ENCODE peak calls at places on chromosomes 6 and 20, in five cellular contexts. M is A549, Z is cardiac fibroblast, F is thoracic aorta, B is hepatocyte. W is an unnamed sample.

GRCh38 chr20:12252793-12253192 is 335.1 kb downstream of the BTBD3 start:
- DNase-seq in B (no peak), Z (no peak), F (no peak), M (no peak), W (peak)

GRCh38 chr6:138944412-138944811 is 43.6 kb downstream of the REPS1 start:
- DNase-seq in M (peak), B (no peak), F (no peak), Z (peak), W (peak)

GRCh38 chr20:33945391-33946079 is 48.2 kb upstream of the RALY start:
- DNase-seq in B (no peak), Z (peak), M (no peak), F (no peak), W (no peak)

GRCh38 chr20:10667077-10667401 is 6.8 kb downstream of the JAG1 start:
- DNase-seq in B (no peak), F (no peak), M (no peak), Z (peak), W (no peak)

GRCh38 chr6:134352786-134353480 is 35.0 kb upstream of the SGK1 start:
- DNase-seq in Z (peak), B (no peak), F (no peak), M (no peak), W (peak)

GRCh38 chr6:42921801-42922200 is 5.9 kb downstream of the PTCRA start:
- DNase-seq in F (no peak), M (no peak), B (no peak), Z (no peak), W (no peak)

GRCh38 chr6:12717356-12717755 is 789 bp downstream of the PHACTR1 start:
- DNase-seq in M (peak), F (no peak), B (no peak), Z (no peak), W (no peak)

GRCh38 chr20:20198011-20198410 is 145.7 kb downstream of the CFAP61 start:
- DNase-seq in F (no peak), B (no peak), Z (no peak), M (no peak), W (no peak)

GRCh38 chr6:34189806-34190503 is 44.1 kb upstream of the GRM4 start:
- DNase-seq in M (no peak), B (no peak), F (no peak), Z (no peak), W (no peak)

GRCh38 chr20:47725248-47725973 is 59.9 kb downstream of the SULF2 start:
- DNase-seq in B (peak), F (peak), Z (peak), M (peak), W (peak)

GRCh38 chr6:133590814-133591213 is 298.1 kb upstream of the TCF21 start:
- DNase-seq in M (no peak), F (no peak), B (no peak), Z (peak), W (no peak)

GRCh38 chr6:141682391-141682790 is 450.3 kb upstream of the GJE1 start:
- DNase-seq in M (no peak), F (no peak), Z (no peak), B (no peak), W (no peak)

GRCh38 chr6:141675957-141676356 is 456.8 kb upstream of the GJE1 start:
- DNase-seq in M (no peak), Z (peak), B (no peak), F (no peak), W (no peak)

GRCh38 chr6:141677598-141678211 is 455.0 kb upstream of the GJE1 start:
- DNase-seq in Z (peak), F (no peak), M (no peak), B (peak), W (no peak)
- TF ChIP-seq CTCF in Z (peak), F (peak), M (peak), B (peak), W (peak)

GRCh38 chr6:157570104-157570503 is 189.1 kb downstream of the ZDHHC14 start:
- DNase-seq in M (no peak), F (no peak), Z (no peak), B (no peak), W (no peak)

GRCh38 chr6:157570752-157571151 is 189.8 kb downstream of the ZDHHC14 start:
- DNase-seq in B (no peak), F (no peak), Z (no peak), M (no peak), W (no peak)

GRCh38 chr6:157571269-157571668 is 190.3 kb downstream of the ZDHHC14 start:
- DNase-seq in Z (no peak), M (no peak), B (no peak), F (no peak), W (no peak)

GRCh38 chr6:157568702-157569101 is 187.7 kb downstream of the ZDHHC14 start:
- DNase-seq in Z (no peak), F (no peak), B (no peak), M (no peak), W (no peak)

DNA sequence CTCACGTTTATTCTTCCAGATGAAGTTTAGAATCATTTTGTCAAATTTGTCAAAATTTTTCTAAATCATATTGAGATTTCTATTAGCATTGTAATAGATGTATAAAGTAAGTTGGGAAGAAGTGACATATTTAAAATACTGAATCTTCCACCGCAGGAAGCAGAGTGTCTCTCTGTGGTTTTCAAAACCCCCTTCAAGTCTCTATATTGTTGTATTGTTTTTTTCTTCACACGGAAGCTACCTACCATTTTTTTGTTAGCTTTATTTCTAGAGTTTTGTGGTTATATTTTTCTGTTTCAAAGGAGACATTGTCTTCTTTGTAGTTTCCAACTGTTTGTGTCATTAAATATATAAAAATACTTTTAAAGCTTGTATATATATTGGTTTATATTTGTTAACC is 188.6 kb downstream of the ZDHHC14 start:
- DNase-seq in F (no peak), B (no peak), M (no peak), Z (no peak), W (no peak)
- H3K4me3 ChIP-seq in F (no peak), B (no peak), M (no peak), Z (no peak), W (no peak)

DNA sequence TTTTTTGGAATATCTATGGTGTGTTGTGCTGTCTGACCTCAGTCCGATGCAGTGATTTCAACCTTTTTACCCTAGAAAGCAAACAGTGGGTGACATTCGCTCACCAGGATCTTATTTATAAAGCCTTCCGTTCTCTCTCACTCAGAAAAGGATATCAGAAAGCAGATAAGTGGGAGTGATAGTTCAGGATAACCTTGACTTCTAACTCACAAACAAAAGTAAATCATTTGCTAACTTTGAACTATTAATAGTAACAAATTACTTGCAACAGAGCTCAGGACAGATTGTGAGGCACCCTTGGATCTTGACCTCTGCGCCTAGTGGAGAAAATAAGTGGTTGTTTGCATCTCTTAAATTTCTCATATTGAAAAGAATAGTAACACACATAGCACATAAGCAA is 637.1 kb upstream of the CITED2 start:
- DNase-seq in M (no peak), Z (no peak), F (no peak), B (peak), W (no peak)
- TF ChIP-seq CTCF in M (no peak), Z (no peak), F (no peak), B (no peak), W (no peak)

DNA sequence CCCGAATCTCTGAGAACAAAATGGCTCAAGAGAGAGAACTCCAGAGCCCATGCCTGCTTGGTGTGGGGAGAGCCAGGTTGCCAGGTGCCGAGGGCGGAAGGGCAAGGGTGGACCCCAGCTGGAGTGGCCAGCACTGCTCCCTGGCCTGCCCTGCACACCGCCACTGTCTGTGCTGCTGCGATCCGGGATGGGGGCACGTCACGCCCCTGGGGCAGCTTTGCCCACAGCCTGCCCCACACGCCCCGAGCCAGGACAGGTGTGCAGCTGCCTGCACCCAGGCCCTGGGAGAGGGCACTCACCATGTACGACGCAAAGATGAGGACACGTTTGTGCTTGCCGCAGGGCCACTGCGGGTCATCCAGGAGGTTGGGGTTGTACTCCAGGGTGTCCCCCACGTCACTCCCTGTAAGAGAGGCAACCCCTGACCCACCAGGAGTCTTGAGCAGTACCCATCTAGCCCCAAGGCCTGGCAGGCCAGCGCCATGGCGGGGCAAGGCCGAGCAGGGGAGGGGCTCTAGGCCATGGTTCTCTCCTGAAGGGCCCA is 5.8 kb downstream of the RPS21 start:
- DNase-seq in B (no peak), M (no peak), F (no peak), Z (no peak), W (no peak)
- H3K4me3 ChIP-seq in B (no peak), M (no peak), F (no peak), Z (no peak), W (no peak)

GRCh38 chr6:27472617-27473400 is at the start of gene ZNF184:
- DNase-seq in F (peak), M (peak), Z (peak), B (peak), W (peak)
- TF ChIP-seq CTCF in F (peak), M (no peak), Z (no peak), B (no peak), W (no peak)